ENCODE peak calls at places on chromosomes 6 and 20, in five cellular contexts. One of them, this sample, is unnamed.

GRCh38 chr20:34099675-34100074 is 12.4 kb downstream of the EIF2S2 start:
- DNase-seq in kidney epithelial cell: no peak
- DNase-seq in foreskin fibroblast: no peak
- DNase-seq in stomach: no peak
- DNase-seq in upper lobe of right lung: no peak
- DNase-seq in this sample: no peak

GRCh38 chr20:36891211-36891610 is 15.3 kb downstream of the TLDC2 start:
- DNase-seq in kidney epithelial cell: no peak
- DNase-seq in foreskin fibroblast: no peak
- DNase-seq in stomach: no peak
- DNase-seq in upper lobe of right lung: no peak
- DNase-seq in this sample: no peak

GRCh38 chr6:158002951-158003853 is 21.5 kb downstream of the SYNJ2 start:
- DNase-seq in kidney epithelial cell: peak
- DNase-seq in foreskin fibroblast: peak
- DNase-seq in stomach: no peak
- DNase-seq in upper lobe of right lung: no peak
- DNase-seq in this sample: peak

GRCh38 chr20:8860011-8860495 is 208.8 kb upstream of the PLCB4 start:
- DNase-seq in kidney epithelial cell: peak
- DNase-seq in foreskin fibroblast: peak
- DNase-seq in stomach: no peak
- DNase-seq in upper lobe of right lung: no peak
- DNase-seq in this sample: peak

GRCh38 chr6:136947037-136947436 is 24.9 kb downstream of the SLC35D3 start:
- DNase-seq in kidney epithelial cell: no peak
- DNase-seq in foreskin fibroblast: no peak
- DNase-seq in stomach: no peak
- DNase-seq in upper lobe of right lung: no peak
- DNase-seq in this sample: no peak

GRCh38 chr20:33584976-33585375 is 77.2 kb upstream of the C20orf144 start:
- DNase-seq in kidney epithelial cell: no peak
- DNase-seq in foreskin fibroblast: no peak
- DNase-seq in stomach: no peak
- DNase-seq in upper lobe of right lung: no peak
- DNase-seq in this sample: no peak

GRCh38 chr6:7401103-7401502 is 11.5 kb downstream of the RIOK1 start:
- DNase-seq in kidney epithelial cell: no peak
- DNase-seq in foreskin fibroblast: no peak
- DNase-seq in stomach: no peak
- DNase-seq in upper lobe of right lung: no peak
- DNase-seq in this sample: no peak

GRCh38 chr20:9444921-9445320 is 69.5 kb upstream of the LAMP5 start:
- DNase-seq in kidney epithelial cell: no peak
- DNase-seq in foreskin fibroblast: no peak
- DNase-seq in stomach: no peak
- DNase-seq in upper lobe of right lung: no peak
- DNase-seq in this sample: no peak

GRCh38 chr6:21402368-21402767 is 191.2 kb upstream of the SOX4 start:
- DNase-seq in kidney epithelial cell: no peak
- DNase-seq in foreskin fibroblast: peak
- DNase-seq in stomach: no peak
- DNase-seq in upper lobe of right lung: no peak
- DNase-seq in this sample: no peak

GRCh38 chr6:79180082-79180481 is 54.4 kb downstream of the HMGN3 start:
- DNase-seq in kidney epithelial cell: no peak
- DNase-seq in foreskin fibroblast: no peak
- DNase-seq in stomach: no peak
- DNase-seq in upper lobe of right lung: no peak
- DNase-seq in this sample: peak

DNA sequence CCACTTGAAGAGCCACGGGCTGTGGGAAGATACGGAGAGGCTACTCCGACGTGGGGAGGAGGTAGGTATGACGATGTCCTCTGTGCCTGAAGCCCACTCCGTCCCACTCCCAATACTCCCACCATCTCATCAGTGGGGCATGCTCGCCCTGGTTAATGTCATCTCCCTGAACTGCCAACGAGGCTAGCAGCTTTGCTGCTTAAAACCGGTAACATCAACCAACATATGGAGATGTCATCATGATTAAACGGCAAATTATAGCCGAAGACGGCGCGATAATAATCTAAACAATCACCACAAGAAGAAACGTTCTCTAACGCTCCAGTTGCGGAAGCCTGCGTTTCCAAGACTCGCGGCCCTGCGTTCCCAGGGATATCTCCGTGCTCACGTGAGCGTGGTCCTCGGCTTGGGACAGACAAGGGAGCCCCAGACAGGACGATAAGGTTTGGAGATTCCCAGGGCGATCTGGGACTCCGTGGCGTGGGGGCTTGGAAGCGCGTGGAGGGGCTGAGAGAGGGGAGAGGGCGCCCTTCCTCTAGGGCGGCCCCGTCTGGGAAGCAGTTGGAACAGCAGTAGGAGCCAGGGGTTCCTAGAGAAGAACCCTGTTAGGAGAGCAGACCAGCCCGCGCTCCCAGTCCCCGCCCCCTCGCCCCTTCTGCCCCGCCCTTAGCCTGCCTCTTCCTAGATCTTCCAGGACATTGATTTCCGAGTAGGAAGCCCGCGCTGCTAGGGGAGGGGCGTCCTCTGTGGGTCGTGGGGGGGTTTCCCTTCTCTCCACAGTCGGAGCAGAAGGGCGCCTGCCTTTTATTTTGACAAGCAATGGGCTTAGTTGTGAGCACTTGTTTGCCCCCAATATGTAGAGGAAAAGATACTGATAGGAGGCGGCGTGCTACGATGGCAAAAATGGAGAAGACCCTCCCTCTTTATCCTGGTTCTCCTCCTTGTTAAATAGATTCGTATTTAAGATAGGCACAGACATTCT is 10.7 kb downstream of the NRN1 start:
- DNase-seq in kidney epithelial cell: no peak
- DNase-seq in foreskin fibroblast: peak
- DNase-seq in stomach: no peak
- DNase-seq in upper lobe of right lung: peak
- DNase-seq in this sample: no peak
- TF ChIP-seq CTCF in kidney epithelial cell: peak
- TF ChIP-seq CTCF in foreskin fibroblast: peak
- TF ChIP-seq CTCF in stomach: peak
- TF ChIP-seq CTCF in upper lobe of right lung: peak
- TF ChIP-seq CTCF in this sample: peak

GRCh38 chr6:17093692-17094091 is 8.2 kb upstream of the STMND1 start:
- DNase-seq in kidney epithelial cell: no peak
- DNase-seq in foreskin fibroblast: no peak
- DNase-seq in stomach: no peak
- DNase-seq in upper lobe of right lung: no peak
- DNase-seq in this sample: no peak
- TF ChIP-seq CTCF in kidney epithelial cell: peak
- TF ChIP-seq CTCF in foreskin fibroblast: peak
- TF ChIP-seq CTCF in stomach: no peak
- TF ChIP-seq CTCF in upper lobe of right lung: no peak
- TF ChIP-seq CTCF in this sample: peak

GRCh38 chr6:129370268-129370916 is 339.6 kb downstream of the ARHGAP18 start:
- DNase-seq in kidney epithelial cell: no peak
- DNase-seq in foreskin fibroblast: peak
- DNase-seq in stomach: peak
- DNase-seq in upper lobe of right lung: no peak
- DNase-seq in this sample: no peak
- TF ChIP-seq CTCF in kidney epithelial cell: peak
- TF ChIP-seq CTCF in foreskin fibroblast: peak
- TF ChIP-seq CTCF in stomach: peak
- TF ChIP-seq CTCF in upper lobe of right lung: peak
- TF ChIP-seq CTCF in this sample: peak

GRCh38 chr6:74939309-74939708 is 266.5 kb downstream of the COL12A1 start:
- DNase-seq in kidney epithelial cell: no peak
- DNase-seq in foreskin fibroblast: no peak
- DNase-seq in stomach: no peak
- DNase-seq in upper lobe of right lung: no peak
- DNase-seq in this sample: no peak
- TF ChIP-seq CTCF in kidney epithelial cell: no peak
- TF ChIP-seq CTCF in foreskin fibroblast: no peak
- TF ChIP-seq CTCF in stomach: no peak
- TF ChIP-seq CTCF in upper lobe of right lung: no peak
- TF ChIP-seq CTCF in this sample: peak

GRCh38 chr20:41748051-41748450 is 129.9 kb upstream of the CHD6 start:
- DNase-seq in kidney epithelial cell: no peak
- DNase-seq in foreskin fibroblast: no peak
- DNase-seq in stomach: no peak
- DNase-seq in upper lobe of right lung: no peak
- DNase-seq in this sample: no peak

GRCh38 chr20:41748756-41749582 is 130.8 kb upstream of the CHD6 start:
- DNase-seq in kidney epithelial cell: no peak
- DNase-seq in foreskin fibroblast: no peak
- DNase-seq in stomach: no peak
- DNase-seq in upper lobe of right lung: no peak
- DNase-seq in this sample: no peak

GRCh38 chr20:41746635-41747034 is 128.5 kb upstream of the CHD6 start:
- DNase-seq in kidney epithelial cell: no peak
- DNase-seq in foreskin fibroblast: no peak
- DNase-seq in stomach: no peak
- DNase-seq in upper lobe of right lung: no peak
- DNase-seq in this sample: no peak

GRCh38 chr20:41747226-41747625 is 129.0 kb upstream of the CHD6 start:
- DNase-seq in kidney epithelial cell: no peak
- DNase-seq in foreskin fibroblast: no peak
- DNase-seq in stomach: no peak
- DNase-seq in upper lobe of right lung: no peak
- DNase-seq in this sample: no peak

GRCh38 chr20:41750137-41750536 is 132.0 kb upstream of the CHD6 start:
- DNase-seq in kidney epithelial cell: no peak
- DNase-seq in foreskin fibroblast: no peak
- DNase-seq in stomach: no peak
- DNase-seq in upper lobe of right lung: no peak
- DNase-seq in this sample: no peak
- TF ChIP-seq CTCF in kidney epithelial cell: no peak
- TF ChIP-seq CTCF in foreskin fibroblast: no peak
- TF ChIP-seq CTCF in stomach: no peak
- TF ChIP-seq CTCF in upper lobe of right lung: no peak
- TF ChIP-seq CTCF in this sample: no peak

GRCh38 chr6:42168650-42169049 is 4.5 kb upstream of the GUCA1A start:
- DNase-seq in kidney epithelial cell: no peak
- DNase-seq in foreskin fibroblast: peak
- DNase-seq in stomach: no peak
- DNase-seq in upper lobe of right lung: no peak
- DNase-seq in this sample: no peak
- TF ChIP-seq CTCF in kidney epithelial cell: no peak
- TF ChIP-seq CTCF in foreskin fibroblast: no peak
- TF ChIP-seq CTCF in stomach: no peak
- TF ChIP-seq CTCF in upper lobe of right lung: no peak
- TF ChIP-seq CTCF in this sample: no peak

GRCh38 chr20:40938020-40938419 is 90.6 kb upstream of the TOP1 start:
- DNase-seq in kidney epithelial cell: no peak
- DNase-seq in foreskin fibroblast: no peak
- DNase-seq in stomach: no peak
- DNase-seq in upper lobe of right lung: no peak
- DNase-seq in this sample: no peak
- TF ChIP-seq CTCF in kidney epithelial cell: no peak
- TF ChIP-seq CTCF in foreskin fibroblast: no peak
- TF ChIP-seq CTCF in stomach: no peak
- TF ChIP-seq CTCF in upper lobe of right lung: no peak
- TF ChIP-seq CTCF in this sample: peak

DNA sequence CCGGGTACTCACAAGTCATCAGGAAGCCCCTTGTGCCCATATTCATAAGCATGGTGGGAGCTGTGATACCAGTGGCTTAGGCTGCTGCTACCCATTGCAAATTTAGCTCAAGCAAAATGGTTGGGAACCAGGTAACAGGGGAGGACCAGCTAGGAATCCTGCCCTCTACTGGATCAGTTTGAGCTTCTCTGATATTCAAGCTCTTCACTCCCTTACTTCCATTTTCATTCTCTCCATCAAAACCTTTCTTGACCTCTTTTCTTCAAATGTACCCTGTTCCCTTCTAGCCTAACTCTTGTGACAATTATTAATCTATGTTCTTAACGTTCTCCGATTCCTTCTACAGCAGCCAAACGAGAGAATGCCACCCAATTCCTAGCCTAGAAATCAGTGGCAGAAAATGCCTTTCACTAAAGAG is 9.7 kb downstream of the NOL7 start:
- DNase-seq in kidney epithelial cell: no peak
- DNase-seq in foreskin fibroblast: peak
- DNase-seq in stomach: no peak
- DNase-seq in upper lobe of right lung: no peak
- DNase-seq in this sample: no peak
- TF ChIP-seq CTCF in kidney epithelial cell: peak
- TF ChIP-seq CTCF in foreskin fibroblast: peak
- TF ChIP-seq CTCF in stomach: peak
- TF ChIP-seq CTCF in upper lobe of right lung: peak
- TF ChIP-seq CTCF in this sample: peak

DNA sequence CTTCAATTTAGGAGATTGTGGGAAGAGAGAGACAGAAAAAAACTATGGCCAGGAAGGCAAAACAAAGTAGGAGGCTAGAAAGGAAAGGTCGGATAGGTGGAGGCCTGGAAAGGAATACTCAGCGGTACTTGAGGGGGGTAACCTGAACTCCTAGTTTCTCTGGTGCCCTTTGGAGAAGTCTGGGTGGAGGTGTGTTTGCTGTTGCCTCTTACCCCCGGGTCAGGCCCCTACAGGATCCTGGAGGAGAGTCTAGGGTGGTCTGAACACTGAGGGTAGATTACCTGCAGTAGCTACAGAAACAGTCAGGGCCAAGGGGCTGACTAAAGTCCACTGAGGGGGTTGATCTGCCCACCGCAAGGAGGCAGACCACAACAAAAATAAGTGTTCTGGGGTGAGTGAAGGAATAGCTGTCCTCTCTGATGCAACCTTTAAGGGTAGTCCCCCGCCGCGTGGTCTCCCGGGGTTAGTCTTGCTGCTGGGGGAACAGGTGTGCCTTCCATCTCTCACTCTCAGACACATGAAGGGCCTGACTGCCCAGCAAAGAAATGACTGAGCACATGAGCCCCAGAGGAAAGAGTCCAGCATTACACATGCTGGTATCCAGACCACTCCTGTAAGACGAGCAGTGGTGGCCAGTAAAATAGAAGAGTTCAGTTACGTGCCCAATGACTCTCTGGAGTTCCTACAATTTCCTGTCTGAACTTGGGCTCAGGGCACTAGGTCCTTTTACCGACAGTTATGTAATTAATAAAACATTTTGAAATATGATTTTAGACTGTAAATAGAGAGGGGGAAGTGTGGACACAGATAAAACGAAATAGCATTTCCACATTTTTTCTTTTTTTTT is 59.5 kb downstream of the MTHFD1L start:
- DNase-seq in kidney epithelial cell: no peak
- DNase-seq in foreskin fibroblast: peak
- DNase-seq in stomach: no peak
- DNase-seq in upper lobe of right lung: no peak
- DNase-seq in this sample: no peak
- TF ChIP-seq CTCF in kidney epithelial cell: no peak
- TF ChIP-seq CTCF in foreskin fibroblast: no peak
- TF ChIP-seq CTCF in stomach: no peak
- TF ChIP-seq CTCF in upper lobe of right lung: no peak
- TF ChIP-seq CTCF in this sample: no peak

GRCh38 chr6:56757585-56757984 is 114.9 kb upstream of the DST start:
- DNase-seq in kidney epithelial cell: no peak
- DNase-seq in foreskin fibroblast: no peak
- DNase-seq in stomach: peak
- DNase-seq in upper lobe of right lung: no peak
- DNase-seq in this sample: peak
- TF ChIP-seq CTCF in kidney epithelial cell: peak
- TF ChIP-seq CTCF in foreskin fibroblast: peak
- TF ChIP-seq CTCF in stomach: peak
- TF ChIP-seq CTCF in upper lobe of right lung: peak
- TF ChIP-seq CTCF in this sample: peak

This sample was measured in foreskin keratinocyte.